ENCODE peak calls at places on chromosomes 4 and X, in nine cellular contexts. F, K, B, A, L, V, J, U and W are unnamed samples.

GRCh38 chr4:58732973-58733372 is 1622.8 kb upstream of the IGFBP7 start:
- DNase-seq in F (no peak), K (no peak), B (no peak), A (no peak), L (no peak), V (peak; percentile 16), J (no peak), U (no peak), W (no peak)

GRCh38 chr4:61149278-61149677 is 50.8 kb upstream of the ADGRL3 start:
- DNase-seq in F (no peak), K (no peak), B (no peak), A (no peak), L (no peak), V (no peak), J (no peak), U (no peak), W (no peak)

GRCh38 chr4:81069706-81070331 is 39.3 kb downstream of the BMP3 start:
- DNase-seq in F (peak; percentile 78), K (peak; percentile 86), B (peak; percentile 71), A (peak; percentile 96), L (peak; percentile 76), V (peak; percentile 23), J (no peak), U (peak; percentile 33), W (peak; percentile 80)

GRCh38 chr4:112633477-112634235 is 3.1 kb downstream of the ZGRF1 start:
- DNase-seq in F (peak; percentile 13), K (peak; percentile 10), B (peak; percentile 48), A (peak; percentile 6), L (no peak), V (peak; percentile 40), J (no peak), U (no peak), W (no peak)

GRCh38 chr4:69092190-69092589 is 4.1 kb upstream of the UGT2B7 start:
- DNase-seq in F (no peak), K (no peak), B (peak; percentile 78), A (no peak), L (no peak), V (no peak), J (no peak), U (no peak), W (no peak)

GRCh38 chr4:99468891-99469290 is 33.7 kb upstream of the ADH7 start:
- DNase-seq in F (no peak), K (no peak), B (no peak), A (no peak), L (no peak), V (no peak), J (no peak), U (no peak), W (no peak)

GRCh38 chr4:138392751-138393308 is 150.7 kb upstream of the SLC7A11 start:
- DNase-seq in F (no peak), K (no peak), B (no peak), A (no peak), L (no peak), V (no peak), J (no peak), U (no peak), W (no peak)

GRCh38 chrX:98380106-98380505 is 1496.4 kb downstream of the RPA4 start:
- DNase-seq in F (no peak), K (no peak), B (no peak), A (no peak), L (no peak), V (no peak), J (no peak), U (no peak), W (no peak)

GRCh38 chrX:135463937-135464336 is 42.2 kb downstream of the SMIM10L2A start:
- DNase-seq in F (no peak), K (peak; percentile 4), B (peak; percentile 1), A (no peak), L (no peak), V (no peak), J (no peak), U (no peak), W (no peak)

GRCh38 chr4:41177016-41177415 is 37.3 kb downstream of the APBB2 start:
- DNase-seq in F (no peak), K (no peak), B (peak; percentile 64), A (no peak), L (no peak), V (no peak), J (no peak), U (no peak), W (no peak)

GRCh38 chr4:23923840-23924239 is 34.0 kb upstream of the PPARGC1A start:
- DNase-seq in F (no peak), K (no peak), B (no peak), A (no peak), L (no peak), V (no peak), J (no peak), U (no peak), W (no peak)

GRCh38 chr4:3660086-3660927 is 105.9 kb upstream of the ADRA2C start:
- DNase-seq in F (no peak), K (no peak), B (no peak), A (no peak), L (no peak), V (no peak), J (no peak), U (no peak), W (no peak)

GRCh38 chrX:132271330-132271729 is 52.1 kb upstream of the RAP2C start:
- DNase-seq in F (no peak), K (no peak), B (no peak), A (peak; percentile 6), L (no peak), V (no peak), J (no peak), U (no peak), W (peak; percentile 4)

GRCh38 chr4:128600996-128601857 is 208.3 kb upstream of the JADE1 start:
- DNase-seq in F (peak; percentile 75), K (peak; percentile 77), B (peak; percentile 97), A (no peak), L (peak; percentile 86), V (peak; percentile 31), J (no peak), U (peak; percentile 71), W (peak; percentile 90)

DNA sequence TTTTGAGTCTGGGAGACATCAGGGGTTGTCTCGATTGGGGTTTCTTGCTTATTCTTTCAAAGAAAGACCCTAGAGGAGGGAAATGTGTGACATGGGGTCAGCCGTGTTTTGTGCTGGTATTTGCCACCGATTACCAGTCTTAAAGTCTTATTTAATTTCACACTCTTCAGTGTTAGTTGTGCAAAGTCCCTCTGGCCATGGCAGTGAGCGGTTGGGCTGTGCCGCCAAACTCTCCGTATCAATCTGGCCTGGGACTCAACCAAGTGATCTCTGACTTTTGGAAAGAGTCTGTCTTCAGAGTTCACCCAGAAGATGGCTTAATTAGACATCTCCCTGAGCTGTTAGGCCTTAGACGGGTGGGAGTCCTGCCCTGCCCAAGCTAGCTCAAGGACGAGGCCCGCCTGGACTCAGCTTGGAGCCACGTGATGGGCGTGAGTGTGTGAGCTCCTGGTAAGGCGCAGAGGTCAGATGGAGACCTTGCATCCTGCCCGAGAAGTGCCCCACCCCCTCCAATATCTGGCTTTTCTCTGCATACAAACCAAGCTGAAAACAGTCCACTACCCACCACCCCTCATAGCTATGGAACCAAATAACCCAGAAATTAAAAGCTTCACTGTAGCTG is 3.8 kb upstream of the PITX2 start:
- DNase-seq in F (no peak), K (no peak), B (no peak), A (no peak), L (no peak), V (no peak), J (no peak), U (no peak), W (no peak)
- H3K9me3 ChIP-seq in F (no peaks in the 10 kb centered on the region), K (no peaks in the 10 kb centered on the region), B (no peaks in the 10 kb centered on the region), A (no peaks in the 10 kb centered on the region), L (no peaks in the 10 kb centered on the region), V (no peaks in the 10 kb centered on the region), J (no peaks in the 10 kb centered on the region), U (no peaks in the 10 kb centered on the region), W (no peaks in the 10 kb centered on the region)

DNA sequence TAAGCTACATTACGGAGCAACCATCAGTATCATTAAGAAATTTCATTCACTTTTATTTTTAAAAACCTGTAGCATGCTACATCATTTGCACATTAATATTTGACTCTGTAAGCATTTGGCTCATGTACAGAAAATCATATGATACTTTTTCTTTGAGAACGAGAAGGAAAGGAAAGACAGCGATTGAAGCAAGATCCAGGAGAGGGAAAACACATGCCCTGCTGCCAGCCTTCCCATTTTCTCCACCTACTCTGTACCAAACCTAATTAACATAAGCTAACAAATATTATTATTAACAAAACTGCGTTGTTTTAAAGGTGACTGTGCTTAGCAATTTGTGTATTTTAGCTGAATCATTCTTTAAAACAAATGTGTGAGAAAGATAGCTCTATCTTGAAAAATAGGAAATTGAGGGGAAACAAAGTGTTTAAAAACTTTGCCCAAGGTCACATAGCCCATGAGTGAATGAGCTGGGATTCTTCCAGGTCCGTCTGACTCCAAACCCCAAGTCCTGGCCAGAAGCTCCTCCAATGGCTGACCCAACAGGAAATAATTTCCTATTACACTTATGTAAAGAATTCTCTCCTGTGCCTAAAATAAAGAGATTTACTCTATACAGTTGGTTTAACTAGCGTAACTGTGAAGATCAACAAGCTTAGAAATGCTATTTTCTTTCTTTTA is 287.4 kb downstream of the ARHGAP24 start:
- DNase-seq in F (no peak), K (no peak), B (peak; percentile 99), A (no peak), L (no peak), V (no peak), J (no peak), U (no peak), W (no peak)
- TF ChIP-seq POLR2AphosphoS5 in F (no peak), K (no peak), B (peak; percentile 97), A (no peak), L (no peak), V (no peak), J (no peak), U (no peak), W (no peak)

GRCh38 chrX:66163849-66164401 is at the start of gene HEPH:
- DNase-seq in F (no peak), K (no peak), B (no peak), A (no peak), L (no peak), V (no peak), J (no peak), U (no peak), W (no peak)
- H3K4me3 ChIP-seq in F (no peak within 1 kb of the TSS), K (no peak within 1 kb of the TSS), B (no peak within 1 kb of the TSS), A (no peak within 1 kb of the TSS), L (peak within 1 kb of the TSS; percentile 42), V (peak within 1 kb of the TSS; percentile 25), J (peak within 1 kb of the TSS; percentile 53), U (peak within 1 kb of the TSS; percentile 27), W (no peak within 1 kb of the TSS)

GRCh38 chr4:64251779-64252178 is 157.5 kb downstream of the TECRL start:
- DNase-seq in F (no peak), K (no peak), B (no peak), A (no peak), L (no peak), V (no peak), J (no peak), U (no peak), W (no peak)

GRCh38 chr4:64250488-64250887 is 158.8 kb downstream of the TECRL start:
- DNase-seq in F (no peak), K (no peak), B (no peak), A (no peak), L (no peak), V (no peak), J (no peak), U (no peak), W (no peak)

GRCh38 chr4:64250061-64250460 is 159.2 kb downstream of the TECRL start:
- DNase-seq in F (no peak), K (no peak), B (no peak), A (no peak), L (no peak), V (no peak), J (no peak), U (no peak), W (no peak)

DNA sequence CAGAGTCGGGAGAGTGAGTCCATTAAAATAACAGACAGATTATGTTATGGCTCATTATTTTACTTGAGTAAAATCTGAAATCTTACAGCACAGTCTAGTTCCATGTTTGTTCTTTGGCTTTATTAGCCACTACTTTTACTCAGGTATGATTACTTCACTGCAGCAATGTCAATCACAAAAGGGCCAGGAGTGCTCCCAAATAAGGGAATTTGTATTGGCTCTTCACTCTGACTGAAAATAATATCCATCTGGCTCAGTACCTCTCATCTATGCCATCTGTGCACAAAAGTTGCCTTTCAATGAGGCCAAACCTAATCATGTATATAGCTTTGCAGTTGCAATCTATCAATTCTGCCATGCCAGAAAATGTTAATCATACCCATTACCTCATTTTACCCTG is 161.1 kb downstream of the TECRL start:
- DNase-seq in F (no peak), K (no peak), B (no peak), A (no peak), L (no peak), V (no peak), J (no peak), U (no peak), W (no peak)
- H3K9me3 ChIP-seq in F (no peaks in the 10 kb centered on the region), K (peaks cover 34% of the 10 kb centered on the region), B (no peaks in the 10 kb centered on the region), A (no peaks in the 10 kb centered on the region), L (no peaks in the 10 kb centered on the region), V (no peaks in the 10 kb centered on the region), J (no peaks in the 10 kb centered on the region), U (no peaks in the 10 kb centered on the region), W (no peaks in the 10 kb centered on the region)